ENCODE peak calls at places on chromosomes 12 and 14, in six cellular contexts. I is NCI-H524 treated with DMSO at 0.1 percent for 48 hours; F is KBM-7; L is hypothalamus; C is activated CD4-positive, alpha-beta T cell treated with anti-CD3 and anti-CD28 coated beads for 4 hours; H is H7. W is an unnamed sample.

GRCh38 chr12:54411398-54412241 is 7.4 kb downstream of the ITGA5 start:
- DNase-seq in I (no peak), F (no peak), L (no peak), C (peak; percentile 46), H (peak; percentile 94), W (no peak)

GRCh38 chr14:63248211-63248610 is 44.0 kb downstream of the RHOJ start:
- DNase-seq in I (no peak), F (no peak), L (no peak), C (no peak), H (no peak), W (no peak)

GRCh38 chr12:92553389-92553788 is 149.4 kb upstream of the PLEKHG7 start:
- DNase-seq in I (no peak), F (no peak), L (no peak), C (no peak), H (no peak), W (peak; percentile 43)

GRCh38 chr12:130138478-130138877 is 23.8 kb upstream of the FZD10 start:
- DNase-seq in I (no peak), F (no peak), L (no peak), C (no peak), H (no peak), W (no peak)

GRCh38 chr14:42140831-42141279 is 534.2 kb downstream of the LRFN5 start:
- DNase-seq in I (no peak), F (no peak), L (no peak), C (no peak), H (no peak), W (no peak)

GRCh38 chr12:102116392-102116791 is 3.5 kb downstream of the NUP37 start:
- DNase-seq in I (no peak), F (no peak), L (no peak), C (no peak), H (no peak), W (no peak)

GRCh38 chr14:94019329-94019728 is 6.8 kb upstream of the OTUB2 start:
- DNase-seq in I (no peak), F (no peak), L (no peak), C (no peak), H (no peak), W (no peak)

GRCh38 chr14:75198291-75198933 is 22.0 kb upstream of the TMED10 start:
- DNase-seq in I (no peak), F (peak; percentile 23), L (no peak), C (no peak), H (no peak), W (peak; percentile 62)

GRCh38 chr14:58690801-58691516 is 53.2 kb downstream of the DACT1 start:
- DNase-seq in I (peak; percentile 30), F (no peak), L (no peak), C (no peak), H (no peak), W (peak; percentile 90)

GRCh38 chr14:104334812-104335161 is 196.4 kb downstream of the KIF26A start:
- DNase-seq in I (no peak), F (no peak), L (no peak), C (no peak), H (peak; percentile 43), W (no peak)

GRCh38 chr14:72049462-72049861 is 117.2 kb downstream of the RGS6 start:
- DNase-seq in I (no peak), F (no peak), L (no peak), C (no peak), H (no peak), W (peak; percentile 49)

GRCh38 chr12:11510671-11511070 is 115.3 kb upstream of the PRB2 start:
- DNase-seq in I (no peak), F (no peak), L (no peak), C (no peak), H (no peak), W (no peak)

GRCh38 chr14:37116933-37117844 is 55.2 kb downstream of the SLC25A21 start:
- DNase-seq in I (peak; percentile 47), F (peak; percentile 14), L (no peak), C (no peak), H (no peak), W (no peak)

GRCh38 chr12:56903374-56903773 is 30.8 kb downstream of the SDR9C7 start:
- DNase-seq in I (no peak), F (no peak), L (no peak), C (no peak), H (no peak), W (no peak)

GRCh38 chr12:103093499-103094106 is 136.1 kb downstream of the ASCL1 start:
- DNase-seq in I (no peak), F (no peak), L (no peak), C (no peak), H (no peak), W (no peak)

GRCh38 chr14:100662850-100663527 is 63.7 kb upstream of the DLK1 start:
- DNase-seq in I (peak; percentile 46), F (peak; percentile 84), L (peak; percentile 23), C (peak; percentile 40), H (peak; percentile 88), W (peak; percentile 71)

GRCh38 chr14:92510972-92511371 is 2.6 kb upstream of the RIN3 start:
- DNase-seq in I (no peak), F (no peak), L (no peak), C (no peak), H (peak; percentile 78), W (no peak)

GRCh38 chr14:104433401-104434213 is 146.0 kb upstream of the C14orf180 start:
- DNase-seq in I (no peak), F (no peak), L (no peak), C (no peak), H (peak; percentile 68), W (no peak)

GRCh38 chr12:51846911-51847829 is 1.3 kb downstream of the FIGNL2 start:
- DNase-seq in I (no peak), F (no peak), L (no peak), C (peak; percentile 59), H (peak; percentile 95), W (peak; percentile 23)

GRCh38 chr14:104514156-104514848 is 65.3 kb upstream of the C14orf180 start:
- DNase-seq in I (no peak), F (no peak), L (no peak), C (no peak), H (peak; percentile 17), W (no peak)

GRCh38 chr12:795305-795704 is 42.9 kb downstream of the WNK1 start:
- DNase-seq in I (no peak), F (peak; percentile 84), L (no peak), C (peak; percentile 76), H (no peak), W (no peak)

GRCh38 chr12:17999174-17999801 is 90.7 kb downstream of the RERGL start:
- DNase-seq in I (no peak), F (no peak), L (no peak), C (no peak), H (no peak), W (no peak)

GRCh38 chr12:93376436-93377251 is 1.1 kb upstream of the NUDT4 start:
- DNase-seq in I (no peak), F (peak; percentile 66), L (peak; percentile 19), C (no peak), H (peak; percentile 47), W (no peak)

GRCh38 chr12:52667509-52667908 is 12.7 kb downstream of the KRT1 start:
- DNase-seq in I (no peak), F (no peak), L (no peak), C (no peak), H (peak; percentile 75), W (no peak)

GRCh38 chr12:102959391-102959790 is 1.9 kb downstream of the ASCL1 start:
- DNase-seq in I (no peak), F (no peak), L (no peak), C (no peak), H (no peak), W (peak; percentile 44)

GRCh38 chr12:77166711-77167110 is 101.3 kb upstream of the E2F7 start:
- DNase-seq in I (no peak), F (no peak), L (no peak), C (no peak), H (no peak), W (no peak)

GRCh38 chr12:113231275-113232231 is 10.3 kb downstream of the TPCN1 start:
- DNase-seq in I (no peak), F (no peak), L (no peak), C (no peak), H (no peak), W (no peak)

GRCh38 chr14:39488600-39488999 is 56.4 kb upstream of the FBXO33 start:
- DNase-seq in I (peak; percentile 25), F (no peak), L (no peak), C (no peak), H (peak; percentile 33), W (peak; percentile 8)

GRCh38 chr14:88955470-88955869 is 131.0 kb downstream of the TTC8 start:
- DNase-seq in I (no peak), F (no peak), L (no peak), C (no peak), H (no peak), W (no peak)

GRCh38 chr14:52363969-52364368 is 49.9 kb downstream of the PTGER2 start:
- DNase-seq in I (no peak), F (no peak), L (no peak), C (no peak), H (no peak), W (no peak)

GRCh38 chr12:53172352-53172751 is 8.2 kb upstream of the ZNF740 start:
- DNase-seq in I (no peak), F (no peak), L (no peak), C (no peak), H (no peak), W (no peak)

GRCh38 chr12:42162940-42163339 is 18.3 kb upstream of the GXYLT1 start:
- DNase-seq in I (no peak), F (no peak), L (no peak), C (no peak), H (no peak), W (no peak)

GRCh38 chr14:89927466-89927865 is 27.1 kb downstream of the EFCAB11 start:
- DNase-seq in I (no peak), F (no peak), L (no peak), C (no peak), H (no peak), W (no peak)

GRCh38 chr14:100862277-100862676 is 36.4 kb downstream of the MEG3 start:
- DNase-seq in I (no peak), F (no peak), L (no peak), C (no peak), H (no peak), W (no peak)

GRCh38 chr12:31245822-31246469 is 80.0 kb downstream of the SINHCAF start:
- DNase-seq in I (no peak), F (peak; percentile 32), L (no peak), C (no peak), H (peak; percentile 68), W (no peak)

W was measured in NCI-H345.